ENCODE peak calls at places on chromosomes 1 and 21, in six cellular contexts. Y is pancreas; T is osteoblast; N is lung; A is esophagus squamous epithelium; X is CD4-positive, CD25-positive, alpha-beta regulatory T cell. G is an unnamed sample. For H3K36me3, the result is how much of the 10 kb centered on the place peaks cover.

GRCh38 chr1:247210062-247210385 is 38.2 kb upstream of the ZNF124 start:
- DNase-seq in A (no peak), N (no peak), X (no peak), T (no peak), Y (no peak), G (no peak)

GRCh38 chr1:206662396-206663092 is 22.2 kb upstream of the MAPKAPK2 start:
- DNase-seq in N (no peak), X (no peak), A (no peak), T (no peak), Y (no peak), G (no peak)

GRCh38 chr1:34113362-34113761 is 51.7 kb downstream of the CSMD2 start:
- DNase-seq in N (peak), A (no peak), X (no peak), Y (no peak), T (no peak), G (no peak)

GRCh38 chr1:179229214-179230140 is at the start of gene ABL2:
- DNase-seq in X (peak), Y (peak), T (peak), A (no peak), N (peak), G (peak)

GRCh38 chr1:78673120-78673519 is 23.5 kb downstream of the IFI44 start:
- DNase-seq in Y (no peak), X (peak), N (no peak), A (no peak), T (no peak), G (no peak)

GRCh38 chr21:45012661-45013270 is 61.6 kb upstream of the ADARB1 start:
- DNase-seq in A (no peak), X (no peak), Y (no peak), N (no peak), T (no peak), G (peak)

GRCh38 chr1:63122051-63122450 is 200.3 kb upstream of the FOXD3 start:
- DNase-seq in Y (no peak), T (no peak), X (no peak), A (no peak), N (no peak), G (no peak)

GRCh38 chr1:225963735-225964530 is 22.9 kb upstream of the LEFTY2 start:
- DNase-seq in N (no peak), A (no peak), Y (no peak), X (no peak), T (no peak), G (peak)

GRCh38 chr21:45525910-45526306 is 16.3 kb downstream of the SLC19A1 start:
- DNase-seq in A (no peak), Y (peak), N (no peak), T (no peak), X (no peak), G (no peak)

GRCh38 chr1:53810497-53810896 is 27.6 kb downstream of the NDC1 start:
- DNase-seq in X (no peak), N (no peak), A (no peak), Y (no peak), T (no peak), G (no peak)

GRCh38 chr21:46098303-46099141 is 610 bp downstream of the COL6A2 start:
- DNase-seq in N (peak), A (no peak), Y (peak), X (no peak), T (peak), G (peak)

GRCh38 chr1:67005068-67005467 is 48.9 kb downstream of the SLC35D1 start:
- DNase-seq in T (no peak), N (no peak), A (no peak), X (no peak), Y (peak), G (no peak)

GRCh38 chr1:52632732-52633290 is at the start of gene SHISAL2A:
- DNase-seq in X (peak), N (no peak), A (no peak), Y (peak), T (no peak), G (no peak)

GRCh38 chr1:94579876-94580294 is 38.3 kb upstream of the F3 start:
- DNase-seq in A (no peak), N (no peak), X (no peak), T (peak), Y (no peak), G (no peak)

GRCh38 chr1:8241417-8242014 is 76.4 kb upstream of the SLC45A1 start:
- DNase-seq in X (no peak), N (no peak), A (no peak), T (no peak), Y (no peak), G (no peak)

GRCh38 chr1:177181631-177182291 is 11.0 kb downstream of the BRINP2 start:
- DNase-seq in T (peak), Y (peak), N (peak), X (no peak), A (no peak), G (no peak)

GRCh38 chr21:14040386-14040785 is 170.4 kb downstream of the LIPI start:
- DNase-seq in T (no peak), A (no peak), Y (no peak), X (no peak), N (no peak), G (no peak)

GRCh38 chr21:37656899-37657298 is 259.4 kb downstream of the KCNJ6 start:
- DNase-seq in X (no peak), Y (no peak), N (no peak), T (no peak), A (no peak), G (no peak)

GRCh38 chr1:159008744-159009188 is 941 bp upstream of the IFI16 start:
- DNase-seq in X (peak), Y (no peak), T (no peak), N (no peak), A (no peak), G (no peak)

GRCh38 chr1:108570998-108571401 is 11.1 kb downstream of the EEIG2 start:
- DNase-seq in T (no peak), X (no peak), A (no peak), N (no peak), Y (no peak), G (no peak)

GRCh38 chr1:77557053-77557452 is 125.4 kb downstream of the ZZZ3 start:
- DNase-seq in X (no peak), T (no peak), N (no peak), A (no peak), Y (no peak), G (no peak)

GRCh38 chr21:43280949-43281633 is 112.3 kb downstream of the CRYAA start:
- DNase-seq in X (no peak), A (no peak), T (peak), N (no peak), Y (peak), G (no peak)

GRCh38 chr1:189816558-189816957 is 661.1 kb downstream of the BRINP3 start:
- DNase-seq in X (no peak), Y (no peak), A (no peak), T (no peak), N (no peak), G (no peak)

GRCh38 chr1:244273845-244274619 is 177.7 kb downstream of the ADSS2 start:
- DNase-seq in N (peak), A (no peak), X (no peak), T (peak), Y (no peak), G (peak)

GRCh38 chr1:223219318-223219635 is 76.2 kb upstream of the TLR5 start:
- DNase-seq in T (no peak), Y (no peak), N (no peak), X (no peak), A (no peak), G (no peak)

GRCh38 chr1:167446946-167447345 is 71.4 kb downstream of the CD247 start:
- DNase-seq in A (no peak), N (no peak), T (no peak), X (no peak), Y (no peak), G (no peak)

GRCh38 chr1:50369008-50369634 is 54.1 kb downstream of the DMRTA2 start:
- DNase-seq in X (no peak), T (no peak), N (no peak), Y (no peak), A (no peak), G (no peak)

GRCh38 chr1:225447649-225448048 is 19.8 kb upstream of the LBR start:
- DNase-seq in Y (no peak), A (no peak), X (no peak), T (peak), N (no peak), G (peak)

GRCh38 chr1:26780344-26780957 is 7.3 kb upstream of the PIGV start:
- DNase-seq in A (no peak), N (no peak), Y (no peak), T (peak), X (no peak), G (no peak)
- H3K36me3 ChIP-seq in A (under half), N (under half), Y (under half), T (half or more), X (half or more), G (under half)

GRCh38 chr1:185300152-185300551 is 16.9 kb downstream of the IVNS1ABP start:
- DNase-seq in X (no peak), N (no peak), Y (no peak), A (no peak), T (no peak), G (no peak)

GRCh38 chr1:185308126-185308525 is 8.9 kb downstream of the IVNS1ABP start:
- DNase-seq in X (no peak), N (no peak), A (no peak), T (no peak), Y (no peak), G (no peak)

GRCh38 chr1:185309566-185309965 is 7.5 kb downstream of the IVNS1ABP start:
- DNase-seq in N (no peak), A (no peak), T (no peak), X (no peak), Y (no peak), G (no peak)

DNA sequence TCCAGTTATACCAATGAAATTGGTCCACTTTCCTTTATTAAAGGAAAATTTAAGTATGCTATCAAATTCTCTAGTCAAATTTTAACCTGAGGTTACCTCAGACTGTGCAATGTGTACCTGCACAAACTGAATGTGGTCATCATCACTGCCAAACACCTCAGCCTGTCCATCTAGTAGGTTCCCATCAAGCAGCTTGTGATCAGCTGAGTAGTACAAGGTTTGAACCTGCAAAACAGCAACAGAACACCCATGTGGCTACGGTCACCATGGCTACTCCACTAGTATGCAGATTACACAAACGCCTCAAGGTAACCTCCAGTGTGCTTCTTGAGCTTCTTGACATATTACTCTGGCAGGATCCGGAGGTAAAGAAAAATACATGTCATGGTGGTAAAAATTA is 11.6 kb downstream of the IVNS1ABP start:
- DNase-seq in A (no peak), T (no peak), Y (no peak), X (no peak), N (no peak), G (no peak)
- H3K36me3 ChIP-seq in A (under half), T (half or more), Y (under half), X (half or more), N (under half), G (under half)

GRCh38 chr1:19080715-19081114 is 124.2 kb upstream of the IFFO2 start:
- DNase-seq in T (no peak), X (no peak), N (no peak), A (no peak), Y (no peak), G (no peak)
- H3K36me3 ChIP-seq in T (half or more), X (half or more), N (under half), A (under half), Y (under half), G (under half)

DNA sequence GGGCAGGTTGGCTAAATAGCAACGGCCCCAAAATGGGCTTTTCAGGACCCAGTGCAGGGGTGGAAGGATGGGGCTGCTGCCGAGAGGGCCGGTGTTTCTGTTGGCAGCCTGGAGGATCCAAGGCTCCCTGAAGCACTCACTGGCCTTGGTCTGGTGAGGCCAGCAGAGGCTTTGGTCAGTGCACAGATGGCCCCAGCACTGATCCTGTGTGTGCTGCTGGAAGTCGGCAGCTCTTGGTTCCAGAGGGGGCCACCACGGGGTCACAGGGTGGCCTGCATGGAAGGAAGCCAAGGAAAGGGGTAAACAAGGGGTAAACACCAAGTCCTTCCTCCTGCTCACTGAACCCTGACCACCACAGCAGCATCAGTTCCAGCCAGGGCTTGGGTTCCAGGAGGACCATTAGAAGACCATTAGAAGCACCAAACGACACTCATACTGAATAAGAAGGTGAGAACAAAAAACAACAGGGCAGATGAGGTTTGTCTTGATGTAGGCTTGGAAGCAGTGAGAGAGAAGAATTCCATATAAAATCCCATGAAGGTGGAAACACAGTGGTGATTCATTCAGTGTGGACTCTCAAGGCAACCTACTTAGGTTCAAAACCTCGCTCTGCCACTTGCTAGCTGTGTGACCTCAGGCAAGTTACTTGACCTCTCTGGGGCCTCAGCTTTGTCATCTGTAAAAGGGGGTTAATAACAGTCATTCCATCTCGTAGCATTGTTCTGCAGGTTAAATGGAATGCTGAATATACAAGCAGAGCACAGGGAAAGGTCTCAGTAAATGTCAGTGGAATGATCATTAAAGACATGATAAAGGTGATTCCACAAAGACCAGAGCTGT is 184.5 kb downstream of the RUNX1 start:
- DNase-seq in A (no peak), Y (no peak), X (no peak), T (no peak), N (no peak), G (no peak)
- H3K36me3 ChIP-seq in A (under half), Y (under half), X (half or more), T (half or more), N (under half), G (under half)

GRCh38 chr1:151935154-151935553 is 25.8 kb upstream of the THEM4 start:
- DNase-seq in X (no peak), Y (no peak), A (no peak), N (no peak), T (no peak), G (no peak)
- H3K36me3 ChIP-seq in X (under half), Y (under half), A (under half), N (under half), T (under half), G (under half)

DNA sequence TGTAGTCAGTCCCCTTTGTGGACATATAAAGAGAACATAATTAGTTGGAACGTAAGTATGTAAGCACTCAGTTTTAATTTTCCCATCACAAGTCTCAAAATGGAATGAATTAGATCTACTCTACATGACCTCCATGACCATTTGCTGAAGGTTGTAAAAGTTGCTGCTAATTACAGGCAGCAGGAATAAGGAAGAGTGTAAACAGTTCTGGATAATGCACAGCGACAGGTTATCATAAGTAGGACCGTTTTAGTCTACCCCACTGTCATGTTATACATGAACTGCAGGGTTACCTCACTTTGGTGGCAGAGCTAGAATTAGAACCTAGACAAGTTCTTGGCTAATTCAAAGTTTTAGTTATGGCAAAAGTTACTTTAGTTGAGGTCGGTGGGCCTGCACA is 21.7 kb downstream of the YTHDF2 start:
- DNase-seq in X (no peak), A (no peak), N (no peak), Y (no peak), T (no peak), G (no peak)
- H3K36me3 ChIP-seq in X (under half), A (under half), N (under half), Y (under half), T (under half), G (under half)

GRCh38 chr1:182677393-182678098 is 6.8 kb downstream of the RGS8 start:
- DNase-seq in X (no peak), Y (no peak), A (no peak), T (no peak), N (no peak), G (no peak)
- H3K36me3 ChIP-seq in X (under half), Y (under half), A (under half), T (under half), N (under half), G (under half)

GRCh38 chr1:1980467-1981141 is 23.0 kb downstream of the CFAP74 start:
- DNase-seq in X (no peak), A (no peak), Y (no peak), N (no peak), T (peak), G (no peak)
- H3K36me3 ChIP-seq in X (under half), A (under half), Y (under half), N (under half), T (under half), G (under half)

G was measured in uterus.